ENCODE peak calls at places on chromosomes 3 and 15, in seven cellular contexts. Q, X, H, Z, K, W and G are unnamed samples.
A peak's percentile ranks its signal among the peaks of the same experiment; 100 is the strongest.

GRCh38 chr3:114746502-114746901 is 400.6 kb downstream of the ZBTB20 start:
- DNase-seq in K (no peak), H (no peak), Z (no peak), X (no peak), Q (no peak), W (peak; percentile 56), G (no peak)

GRCh38 chr3:179063945-179064560 is 7.6 kb downstream of the ZMAT3 start:
- DNase-seq in X (no peak), K (peak; percentile 85), W (no peak), Q (no peak), H (no peak), Z (no peak), G (no peak)

GRCh38 chr3:63912768-63913588 is 795 bp upstream of the SCAANT1 start:
- DNase-seq in X (peak; percentile 19), W (peak; percentile 90), Q (peak; percentile 83), H (no peak), Z (peak; percentile 47), K (peak; percentile 66), G (no peak)

GRCh38 chr15:85780586-85780985 is 14.1 kb downstream of the KLHL25 start:
- DNase-seq in K (no peak), Q (no peak), X (no peak), H (no peak), Z (no peak), W (peak; percentile 5), G (no peak)

GRCh38 chr3:159260049-159260662 is 458.3 kb downstream of the MFSD1 start:
- DNase-seq in Z (peak; percentile 63), H (no peak), K (peak; percentile 42), Q (no peak), X (no peak), W (peak; percentile 45), G (peak; percentile 68)

GRCh38 chr3:155607761-155608160 is 137.1 kb downstream of the PLCH1 start:
- DNase-seq in H (no peak), Q (no peak), Z (no peak), X (no peak), W (no peak), K (no peak), G (no peak)

GRCh38 chr15:22263738-22264137 is 183.4 kb downstream of the OR4M2 start:
- DNase-seq in Z (no peak), H (no peak), K (no peak), W (no peak), Q (no peak), X (no peak), G (no peak)

GRCh38 chr3:97952872-97953271 is 19.4 kb downstream of the RIOX2 start:
- DNase-seq in Z (no peak), K (peak; percentile 46), Q (no peak), X (no peak), H (no peak), W (no peak), G (no peak)

GRCh38 chr3:194871143-194871863 is 185.6 kb downstream of the FAM43A start:
- DNase-seq in H (peak; percentile 86), X (no peak), W (peak; percentile 94), K (peak; percentile 88), Q (peak; percentile 73), Z (peak; percentile 85), G (peak; percentile 69)

GRCh38 chr15:78178056-78178455 is 28.9 kb downstream of the IDH3A start:
- DNase-seq in W (no peak), X (no peak), K (no peak), Z (no peak), Q (no peak), H (no peak), G (no peak)

GRCh38 chr3:4426782-4427344 is 40.2 kb downstream of the SUMF1 start:
- DNase-seq in Z (peak; percentile 93), K (peak; percentile 72), H (no peak), W (peak; percentile 79), Q (no peak), X (no peak), G (peak; percentile 60)

GRCh38 chr15:53611145-53611920 is 148.1 kb downstream of the WDR72 start:
- DNase-seq in K (no peak), X (no peak), Q (no peak), W (no peak), Z (peak; percentile 70), H (no peak), G (no peak)

GRCh38 chr3:7669641-7670040 is 808.7 kb downstream of the GRM7 start:
- DNase-seq in X (no peak), Z (no peak), W (no peak), K (no peak), Q (no peak), H (no peak), G (no peak)

GRCh38 chr15:62344806-62345539 is 179.9 kb upstream of the C2CD4B start:
- DNase-seq in K (peak; percentile 61), Z (peak; percentile 37), W (peak; percentile 91), H (peak; percentile 51), X (peak; percentile 25), Q (no peak), G (peak; percentile 8)

GRCh38 chr3:126134219-126134975 is 46.0 kb downstream of the ALDH1L1 start:
- DNase-seq in W (peak; percentile 94), X (peak; percentile 26), H (peak; percentile 71), Z (peak; percentile 34), K (peak; percentile 14), Q (peak; percentile 71), G (peak; percentile 8)

GRCh38 chr15:100918690-100919480 is at the start of gene LRRK1:
- DNase-seq in H (peak; percentile 93), Z (peak; percentile 18), K (peak; percentile 60), Q (peak; percentile 84), X (no peak), W (peak; percentile 90), G (no peak)

GRCh38 chr3:123410149-123410515 is 38.8 kb downstream of the ADCY5 start:
- DNase-seq in K (no peak), W (peak; percentile 38), Z (no peak), X (no peak), Q (no peak), H (no peak), G (no peak)

GRCh38 chr3:31364711-31365110 is 168.0 kb upstream of the STT3B start:
- DNase-seq in H (no peak), X (no peak), W (peak; percentile 79), K (peak; percentile 40), Q (no peak), Z (peak; percentile 72), G (no peak)

GRCh38 chr3:122947086-122947611 is 80.4 kb downstream of the SEMA5B start:
- DNase-seq in Z (no peak), K (no peak), X (no peak), H (no peak), W (peak; percentile 61), Q (no peak), G (no peak)

GRCh38 chr3:141412087-141412935 is 44.0 kb downstream of the ZBTB38 start:
- DNase-seq in Q (no peak), K (peak; percentile 58), H (no peak), Z (peak; percentile 90), W (no peak), X (peak; percentile 33), G (peak; percentile 76)

GRCh38 chr3:152389316-152389934 is 120.7 kb downstream of the MBNL1 start:
- DNase-seq in Z (no peak), X (no peak), Q (no peak), K (peak; percentile 71), H (no peak), W (no peak), G (no peak)

GRCh38 chr3:66404903-66405700 is 95.7 kb downstream of the LRIG1 start:
- DNase-seq in Q (no peak), X (no peak), Z (no peak), H (peak; percentile 79), W (peak; percentile 74), K (no peak), G (no peak)

GRCh38 chr3:66403268-66403990 is 97.4 kb downstream of the LRIG1 start:
- DNase-seq in Z (no peak), Q (no peak), X (no peak), K (no peak), W (peak; percentile 86), H (no peak), G (no peak)

GRCh38 chr3:66405701-66406091 is 95.1 kb downstream of the LRIG1 start:
- DNase-seq in Z (peak; percentile 66), Q (no peak), K (no peak), H (peak; percentile 60), X (no peak), W (peak; percentile 98), G (peak; percentile 64)

GRCh38 chr3:66402596-66403267 is 98.1 kb downstream of the LRIG1 start:
- DNase-seq in W (peak; percentile 88), H (no peak), X (no peak), K (no peak), Q (no peak), Z (peak; percentile 53), G (no peak)

GRCh38 chr3:66404246-66404645 is 96.6 kb downstream of the LRIG1 start:
- DNase-seq in Z (no peak), Q (no peak), H (no peak), X (no peak), W (no peak), K (no peak), G (no peak)
- H3K27ac ChIP-seq in Z (no peak overlapping the region), Q (no peak overlapping the region), H (no peak overlapping the region), X (no peak overlapping the region), W (no peak overlapping the region), K (no peak overlapping the region), G (no peak overlapping the region)

GRCh38 chr3:128430731-128431130 is 36.0 kb downstream of the DNAJB8 start:
- DNase-seq in W (no peak), K (no peak), Z (no peak), X (no peak), H (no peak), Q (no peak), G (no peak)
- H3K27me3 ChIP-seq in W (peaks cover 46% of the 10 kb centered on the region), K (peaks cover 16% of the 10 kb centered on the region), Z (peaks cover 52% of the 10 kb centered on the region), X (peaks cover 53% of the 10 kb centered on the region), H (peaks cover 7% of the 10 kb centered on the region), Q (peaks cover 57% of the 10 kb centered on the region), G (peaks cover 39% of the 10 kb centered on the region)

DNA sequence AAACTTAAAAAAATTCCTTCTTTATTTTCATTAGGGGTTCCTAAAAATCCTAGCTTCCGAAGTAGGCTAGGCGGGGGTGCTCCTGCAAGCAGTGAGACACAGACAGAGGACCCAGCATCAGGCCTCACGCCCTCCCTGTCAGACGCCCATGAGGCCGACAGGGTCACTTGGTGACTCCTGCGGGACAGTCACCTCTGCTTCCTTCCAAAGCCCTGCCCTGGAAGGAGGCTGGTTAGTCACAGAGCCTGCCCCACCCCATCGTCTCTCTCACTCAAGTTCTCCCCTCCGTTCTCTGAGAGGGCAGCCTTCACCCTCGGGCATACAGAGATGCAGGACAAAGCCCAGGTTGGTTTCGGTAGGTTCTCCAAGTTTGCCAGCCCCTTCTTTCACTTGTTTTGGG is 38.6 kb downstream of the EHD4 start:
- DNase-seq in Q (no peak), X (no peak), K (peak; percentile 78), H (no peak), Z (no peak), W (no peak), G (no peak)
- H3K27ac ChIP-seq in Q (peak overlapping the region; percentile 70), X (peak overlapping the region; percentile 97), K (peak overlapping the region; percentile 85), H (peak overlapping the region; percentile 62), Z (no peak overlapping the region), W (no peak overlapping the region), G (no peak overlapping the region)

GRCh38 chr15:27486676-27487290 is 515.8 kb downstream of the GABRG3 start:
- DNase-seq in X (no peak), W (no peak), H (no peak), Q (no peak), K (no peak), Z (no peak), G (no peak)

GRCh38 chr15:27490867-27491595 is 520.0 kb downstream of the GABRG3 start:
- DNase-seq in H (peak; percentile 10), K (no peak), W (no peak), Q (no peak), X (no peak), Z (no peak), G (no peak)

GRCh38 chr15:27495963-27496459 is 525.0 kb downstream of the GABRG3 start:
- DNase-seq in Q (no peak), W (no peak), H (no peak), K (no peak), X (no peak), Z (no peak), G (no peak)

GRCh38 chr15:27487846-27488245 is 516.9 kb downstream of the GABRG3 start:
- DNase-seq in K (no peak), Q (no peak), X (no peak), Z (no peak), H (no peak), W (no peak), G (no peak)

GRCh38 chr15:27492021-27492621 is 521.1 kb downstream of the GABRG3 start:
- DNase-seq in X (no peak), W (no peak), Q (no peak), H (peak; percentile 43), K (no peak), Z (no peak), G (no peak)
- H3K27me3 ChIP-seq in X (no peaks in the 10 kb centered on the region), W (no peaks in the 10 kb centered on the region), Q (no peaks in the 10 kb centered on the region), H (peaks cover 3% of the 10 kb centered on the region), K (no peaks in the 10 kb centered on the region), Z (no peaks in the 10 kb centered on the region), G (no peaks in the 10 kb centered on the region)